ENCODE peak calls at places on chromosome 15, in four cellular contexts. T is tibial nerve, H is natural killer cell, S is GOT3. J is an unnamed sample.

GRCh38 chr15:35674873-35675781 is 129.2 kb upstream of the DPH6 start:
- DNase-seq in T (no peak), H (no peak), S (no peak), J (no peak)

GRCh38 chr15:29913528-29914135 is 91.4 kb upstream of the TJP1 start:
- DNase-seq in T (no peak), H (no peak), S (no peak), J (no peak)

GRCh38 chr15:90681480-90681879 is 35.7 kb upstream of the BLM start:
- DNase-seq in T (peak; percentile 23), H (no peak), S (peak; percentile 9), J (no peak)

GRCh38 chr15:66883322-66883911 is 181.4 kb downstream of the SMAD6 start:
- DNase-seq in T (peak; percentile 83), H (no peak), S (peak; percentile 97), J (peak; percentile 95)

GRCh38 chr15:40010681-40011080 is 28.3 kb downstream of the SRP14 start:
- DNase-seq in T (no peak), H (no peak), S (peak; percentile 13), J (no peak)

GRCh38 chr15:68725736-68726135 is 95.0 kb downstream of the ANP32A start:
- DNase-seq in T (no peak), H (no peak), S (no peak), J (peak; percentile 75)

GRCh38 chr15:82890338-82891024 is 62.0 kb downstream of the HOMER2 start:
- DNase-seq in T (no peak), H (no peak), S (no peak), J (no peak)

GRCh38 chr15:66670698-66671580 is 31.1 kb upstream of the SMAD6 start:
- DNase-seq in T (no peak), H (no peak), S (no peak), J (no peak)

GRCh38 chr15:68797589-68798377 is 22.9 kb downstream of the ANP32A start:
- DNase-seq in T (no peak), H (no peak), S (no peak), J (no peak)

GRCh38 chr15:66024998-66025397 is 155.7 kb downstream of the RAB11A start:
- DNase-seq in T (no peak), H (no peak), S (no peak), J (no peak)

GRCh38 chr15:101091080-101092017 is 160.5 kb downstream of the CHSY1 start:
- DNase-seq in T (peak; percentile 55), H (no peak), S (no peak), J (peak; percentile 70)

GRCh38 chr15:95249524-95249923 is 1018.2 kb downstream of the MCTP2 start:
- DNase-seq in T (no peak), H (no peak), S (no peak), J (no peak)

GRCh38 chr15:29601811-29602210 is 220.5 kb downstream of the TJP1 start:
- DNase-seq in T (no peak), H (no peak), S (no peak), J (no peak)

GRCh38 chr15:59972241-59972640 is 31.9 kb upstream of the FOXB1 start:
- DNase-seq in T (no peak), H (no peak), S (no peak), J (no peak)

GRCh38 chr15:77507911-77508310 is 87.2 kb downstream of the HMG20A start:
- DNase-seq in T (peak; percentile 43), H (no peak), S (no peak), J (no peak)

GRCh38 chr15:73631915-73632669 is 1.1 kb downstream of the NPTN start:
- DNase-seq in T (no peak), H (no peak), S (no peak), J (peak; percentile 45)

GRCh38 chr15:64883097-64883581 is 28.6 kb upstream of the ANKDD1A start:
- DNase-seq in T (no peak), H (peak; percentile 42), S (no peak), J (no peak)

GRCh38 chr15:70351941-70352774 is 254.4 kb upstream of the TLE3 start:
- DNase-seq in T (no peak), H (no peak), S (no peak), J (no peak)

J was measured in uterus.